ENCODE peak calls at places on chromosomes 16 and 17, in seven cellular contexts. One of them, this sample, is unnamed.

GRCh38 chr17:44198721-44199552 is 747 bp downstream of the ATXN7L3 start:
- DNase-seq in endodermal cell: peak; percentile 93
- DNase-seq in SJSA1: peak; percentile 64
- DNase-seq in Karpas-422: peak; percentile 88
- DNase-seq in left lung: peak; percentile 65
- DNase-seq in lower lobe of right lung: peak; percentile 82
- DNase-seq in right atrium auricular region: no peak
- DNase-seq in this sample: peak; percentile 68

GRCh38 chr17:37884516-37884915 is 39.7 kb upstream of the TBC1D3K start:
- DNase-seq in endodermal cell: no peak
- DNase-seq in SJSA1: no peak
- DNase-seq in Karpas-422: no peak
- DNase-seq in left lung: no peak
- DNase-seq in lower lobe of right lung: no peak
- DNase-seq in right atrium auricular region: no peak
- DNase-seq in this sample: no peak

GRCh38 chr16:89402962-89403361 is 87.4 kb downstream of the ANKRD11 start:
- DNase-seq in endodermal cell: no peak
- DNase-seq in SJSA1: no peak
- DNase-seq in Karpas-422: no peak
- DNase-seq in left lung: no peak
- DNase-seq in lower lobe of right lung: no peak
- DNase-seq in right atrium auricular region: no peak
- DNase-seq in this sample: peak; percentile 26

GRCh38 chr17:73261952-73262675 is 434 bp upstream of the CPSF4L start:
- DNase-seq in endodermal cell: peak; percentile 71
- DNase-seq in SJSA1: peak; percentile 99
- DNase-seq in Karpas-422: no peak
- DNase-seq in left lung: no peak
- DNase-seq in lower lobe of right lung: no peak
- DNase-seq in right atrium auricular region: no peak
- DNase-seq in this sample: no peak

GRCh38 chr17:44557653-44558285 is 485 bp downstream of the FZD2 start:
- DNase-seq in endodermal cell: peak; percentile 89
- DNase-seq in SJSA1: peak; percentile 84
- DNase-seq in Karpas-422: no peak
- DNase-seq in left lung: peak; percentile 44
- DNase-seq in lower lobe of right lung: peak; percentile 61
- DNase-seq in right atrium auricular region: no peak
- DNase-seq in this sample: peak; percentile 48

GRCh38 chr17:43027091-43028032 is 2.3 kb downstream of the RND2 start:
- DNase-seq in endodermal cell: peak; percentile 80
- DNase-seq in SJSA1: no peak
- DNase-seq in Karpas-422: no peak
- DNase-seq in left lung: no peak
- DNase-seq in lower lobe of right lung: no peak
- DNase-seq in right atrium auricular region: no peak
- DNase-seq in this sample: no peak

GRCh38 chr17:73628642-73629552 is 15.3 kb downstream of the SDK2 start:
- DNase-seq in endodermal cell: no peak
- DNase-seq in SJSA1: no peak
- DNase-seq in Karpas-422: no peak
- DNase-seq in left lung: no peak
- DNase-seq in lower lobe of right lung: no peak
- DNase-seq in right atrium auricular region: no peak
- DNase-seq in this sample: no peak

GRCh38 chr16:46629331-46629843 is 8.2 kb upstream of the SHCBP1 start:
- DNase-seq in endodermal cell: peak; percentile 75
- DNase-seq in SJSA1: peak; percentile 63
- DNase-seq in Karpas-422: peak; percentile 43
- DNase-seq in left lung: no peak
- DNase-seq in lower lobe of right lung: no peak
- DNase-seq in right atrium auricular region: no peak
- DNase-seq in this sample: peak; percentile 53

GRCh38 chr16:46884513-46885293 is 541 bp downstream of the GPT2 start:
- DNase-seq in endodermal cell: peak; percentile 68
- DNase-seq in SJSA1: no peak
- DNase-seq in Karpas-422: peak; percentile 59
- DNase-seq in left lung: no peak
- DNase-seq in lower lobe of right lung: no peak
- DNase-seq in right atrium auricular region: no peak
- DNase-seq in this sample: no peak

GRCh38 chr17:14310101-14310500 is 9.2 kb downstream of the HS3ST3B1 start:
- DNase-seq in endodermal cell: peak; percentile 80
- DNase-seq in SJSA1: no peak
- DNase-seq in Karpas-422: no peak
- DNase-seq in left lung: no peak
- DNase-seq in lower lobe of right lung: no peak
- DNase-seq in right atrium auricular region: no peak
- DNase-seq in this sample: no peak

GRCh38 chr16:89022051-89022836 is 45.2 kb upstream of the CBFA2T3 start:
- DNase-seq in endodermal cell: peak; percentile 52
- DNase-seq in SJSA1: no peak
- DNase-seq in Karpas-422: no peak
- DNase-seq in left lung: no peak
- DNase-seq in lower lobe of right lung: no peak
- DNase-seq in right atrium auricular region: no peak
- DNase-seq in this sample: no peak

GRCh38 chr16:29811896-29812665 is at the start of gene PRRT2:
- DNase-seq in endodermal cell: peak; percentile 87
- DNase-seq in SJSA1: no peak
- DNase-seq in Karpas-422: peak; percentile 76
- DNase-seq in left lung: no peak
- DNase-seq in lower lobe of right lung: peak; percentile 73
- DNase-seq in right atrium auricular region: no peak
- DNase-seq in this sample: peak; percentile 93

GRCh38 chr16:82936941-82937551 is 310.3 kb downstream of the CDH13 start:
- DNase-seq in endodermal cell: no peak
- DNase-seq in SJSA1: peak; percentile 89
- DNase-seq in Karpas-422: no peak
- DNase-seq in left lung: no peak
- DNase-seq in lower lobe of right lung: no peak
- DNase-seq in right atrium auricular region: no peak
- DNase-seq in this sample: no peak

GRCh38 chr17:1673041-1673790 is 11.5 kb downstream of the PRPF8 start:
- DNase-seq in endodermal cell: no peak
- DNase-seq in SJSA1: no peak
- DNase-seq in Karpas-422: no peak
- DNase-seq in left lung: no peak
- DNase-seq in lower lobe of right lung: no peak
- DNase-seq in right atrium auricular region: no peak
- DNase-seq in this sample: no peak

GRCh38 chr17:16443390-16444257 is 28.3 kb downstream of the TRPV2 start:
- DNase-seq in endodermal cell: peak; percentile 85
- DNase-seq in SJSA1: no peak
- DNase-seq in Karpas-422: peak; percentile 65
- DNase-seq in left lung: no peak
- DNase-seq in lower lobe of right lung: no peak
- DNase-seq in right atrium auricular region: no peak
- DNase-seq in this sample: no peak

GRCh38 chr16:47037396-47037745 is 63.9 kb upstream of the DNAJA2 start:
- DNase-seq in endodermal cell: peak; percentile 74
- DNase-seq in SJSA1: no peak
- DNase-seq in Karpas-422: no peak
- DNase-seq in left lung: peak; percentile 46
- DNase-seq in lower lobe of right lung: no peak
- DNase-seq in right atrium auricular region: no peak
- DNase-seq in this sample: peak; percentile 52

GRCh38 chr16:74480150-74481029 is 59.1 kb upstream of the CLEC18B start:
- DNase-seq in endodermal cell: no peak
- DNase-seq in SJSA1: peak; percentile 41
- DNase-seq in Karpas-422: no peak
- DNase-seq in left lung: peak; percentile 49
- DNase-seq in lower lobe of right lung: no peak
- DNase-seq in right atrium auricular region: no peak
- DNase-seq in this sample: peak; percentile 75

GRCh38 chr17:32998893-32999240 is 7.2 kb downstream of the SPACA3 start:
- DNase-seq in endodermal cell: no peak
- DNase-seq in SJSA1: no peak
- DNase-seq in Karpas-422: no peak
- DNase-seq in left lung: no peak
- DNase-seq in lower lobe of right lung: no peak
- DNase-seq in right atrium auricular region: no peak
- DNase-seq in this sample: no peak

DNA sequence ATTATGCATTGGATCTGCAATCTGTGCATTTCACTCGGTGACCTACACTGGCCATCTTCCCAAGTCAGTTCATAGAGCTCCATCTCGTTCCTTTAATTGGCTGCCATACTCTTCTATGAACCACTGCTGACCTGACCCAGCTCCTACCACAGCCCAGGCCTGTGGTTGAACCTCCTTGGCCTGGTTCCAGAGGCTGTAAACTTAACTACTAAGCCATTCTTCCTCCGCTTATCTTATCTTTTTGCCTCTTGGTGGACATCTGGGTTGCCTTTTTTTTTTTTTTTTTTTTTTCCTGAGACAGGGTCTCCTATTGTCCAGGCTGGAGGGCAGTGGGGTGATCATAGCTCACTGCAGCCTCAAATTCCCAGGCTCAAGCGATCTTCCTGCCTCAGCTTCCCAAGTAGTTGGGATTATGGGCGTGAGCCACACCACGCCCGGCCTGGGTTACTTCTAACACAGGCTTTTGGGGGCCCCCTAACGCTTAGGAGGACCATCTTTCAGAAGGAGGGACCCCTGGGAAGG is 18.3 kb downstream of the COQ7 start:
- DNase-seq in endodermal cell: no peak
- DNase-seq in SJSA1: no peak
- DNase-seq in Karpas-422: peak; percentile 39
- DNase-seq in left lung: no peak
- DNase-seq in lower lobe of right lung: no peak
- DNase-seq in right atrium auricular region: no peak
- DNase-seq in this sample: no peak
- H3K4me3 ChIP-seq in endodermal cell: no peak overlapping the region
- H3K4me3 ChIP-seq in SJSA1: no peak overlapping the region
- H3K4me3 ChIP-seq in Karpas-422: no peak overlapping the region
- H3K4me3 ChIP-seq in left lung: no peak overlapping the region
- H3K4me3 ChIP-seq in lower lobe of right lung: peak overlapping the region; percentile 53
- H3K4me3 ChIP-seq in right atrium auricular region: no peak overlapping the region
- H3K4me3 ChIP-seq in this sample: peak overlapping the region; percentile 48

GRCh38 chr17:63275318-63275967 is 170.7 kb downstream of the CYB561 start:
- DNase-seq in endodermal cell: no peak
- DNase-seq in SJSA1: peak; percentile 86
- DNase-seq in Karpas-422: no peak
- DNase-seq in left lung: no peak
- DNase-seq in lower lobe of right lung: no peak
- DNase-seq in right atrium auricular region: no peak
- DNase-seq in this sample: no peak

GRCh38 chr17:63276821-63277220 is 169.3 kb downstream of the CYB561 start:
- DNase-seq in endodermal cell: no peak
- DNase-seq in SJSA1: no peak
- DNase-seq in Karpas-422: no peak
- DNase-seq in left lung: no peak
- DNase-seq in lower lobe of right lung: no peak
- DNase-seq in right atrium auricular region: no peak
- DNase-seq in this sample: no peak

GRCh38 chr17:63276376-63276775 is 169.7 kb downstream of the CYB561 start:
- DNase-seq in endodermal cell: no peak
- DNase-seq in SJSA1: no peak
- DNase-seq in Karpas-422: no peak
- DNase-seq in left lung: no peak
- DNase-seq in lower lobe of right lung: no peak
- DNase-seq in right atrium auricular region: no peak
- DNase-seq in this sample: no peak

GRCh38 chr17:63277629-63278028 is 168.5 kb downstream of the CYB561 start:
- DNase-seq in endodermal cell: no peak
- DNase-seq in SJSA1: no peak
- DNase-seq in Karpas-422: no peak
- DNase-seq in left lung: no peak
- DNase-seq in lower lobe of right lung: no peak
- DNase-seq in right atrium auricular region: no peak
- DNase-seq in this sample: no peak

DNA sequence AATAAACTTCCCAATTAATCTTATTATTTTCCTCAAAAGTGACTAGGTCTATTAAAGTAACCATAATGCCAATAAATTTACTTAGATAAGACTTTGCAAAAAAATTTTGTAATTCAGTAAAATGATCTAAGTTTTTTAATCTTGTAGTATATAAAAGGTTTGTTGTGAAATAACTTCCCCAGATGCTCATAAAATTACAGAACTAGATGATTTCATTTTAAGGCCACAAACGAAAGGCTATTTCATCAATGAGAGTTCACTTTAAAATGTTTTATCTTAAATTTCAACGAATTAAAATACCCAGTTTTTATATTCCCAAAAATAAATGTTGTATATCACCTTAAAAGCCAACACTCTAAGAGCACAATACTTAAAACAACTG is 170.1 kb downstream of the CYB561 start:
- DNase-seq in endodermal cell: no peak
- DNase-seq in SJSA1: no peak
- DNase-seq in Karpas-422: no peak
- DNase-seq in left lung: no peak
- DNase-seq in lower lobe of right lung: no peak
- DNase-seq in right atrium auricular region: no peak
- DNase-seq in this sample: no peak
- H3K4me1 ChIP-seq in endodermal cell: no peaks in the 10 kb centered on the region
- H3K4me1 ChIP-seq in SJSA1: peaks cover 35% of the 10 kb centered on the region
- H3K4me1 ChIP-seq in Karpas-422: no peaks in the 10 kb centered on the region
- H3K4me1 ChIP-seq in left lung: peaks cover 43% of the 10 kb centered on the region
- H3K4me1 ChIP-seq in lower lobe of right lung: peaks cover 12% of the 10 kb centered on the region
- H3K4me1 ChIP-seq in right atrium auricular region: no peaks in the 10 kb centered on the region
- H3K4me1 ChIP-seq in this sample: no peaks in the 10 kb centered on the region

GRCh38 chr17:81693491-81694360 is 9.4 kb upstream of the MRPL12 start:
- DNase-seq in endodermal cell: peak; percentile 83
- DNase-seq in SJSA1: no peak
- DNase-seq in Karpas-422: no peak
- DNase-seq in left lung: no peak
- DNase-seq in lower lobe of right lung: no peak
- DNase-seq in right atrium auricular region: no peak
- DNase-seq in this sample: no peak
- H3K27ac ChIP-seq in endodermal cell: no peak overlapping the region
- H3K27ac ChIP-seq in SJSA1: no peak overlapping the region
- H3K27ac ChIP-seq in Karpas-422: no peak overlapping the region
- H3K27ac ChIP-seq in left lung: no peak overlapping the region
- H3K27ac ChIP-seq in lower lobe of right lung: no peak overlapping the region
- H3K27ac ChIP-seq in right atrium auricular region: no peak overlapping the region
- H3K27ac ChIP-seq in this sample: no peak overlapping the region

GRCh38 chr17:4246674-4247073 is 17.1 kb downstream of the ANKFY1 start:
- DNase-seq in endodermal cell: peak; percentile 19
- DNase-seq in SJSA1: no peak
- DNase-seq in Karpas-422: no peak
- DNase-seq in left lung: no peak
- DNase-seq in lower lobe of right lung: no peak
- DNase-seq in right atrium auricular region: no peak
- DNase-seq in this sample: no peak

GRCh38 chr17:4247981-4248388 is 15.8 kb downstream of the ANKFY1 start:
- DNase-seq in endodermal cell: peak; percentile 89
- DNase-seq in SJSA1: no peak
- DNase-seq in Karpas-422: no peak
- DNase-seq in left lung: peak; percentile 54
- DNase-seq in lower lobe of right lung: peak; percentile 59
- DNase-seq in right atrium auricular region: no peak
- DNase-seq in this sample: no peak

GRCh38 chr17:4249452-4250029 is 14.2 kb downstream of the ANKFY1 start:
- DNase-seq in endodermal cell: peak; percentile 60
- DNase-seq in SJSA1: no peak
- DNase-seq in Karpas-422: peak; percentile 77
- DNase-seq in left lung: no peak
- DNase-seq in lower lobe of right lung: no peak
- DNase-seq in right atrium auricular region: no peak
- DNase-seq in this sample: no peak

GRCh38 chr17:4247361-4247980 is 16.3 kb downstream of the ANKFY1 start:
- DNase-seq in endodermal cell: peak; percentile 43
- DNase-seq in SJSA1: no peak
- DNase-seq in Karpas-422: no peak
- DNase-seq in left lung: no peak
- DNase-seq in lower lobe of right lung: no peak
- DNase-seq in right atrium auricular region: no peak
- DNase-seq in this sample: no peak

GRCh38 chr17:4248504-4249277 is 15.1 kb downstream of the ANKFY1 start:
- DNase-seq in endodermal cell: peak; percentile 8
- DNase-seq in SJSA1: no peak
- DNase-seq in Karpas-422: no peak
- DNase-seq in left lung: no peak
- DNase-seq in lower lobe of right lung: no peak
- DNase-seq in right atrium auricular region: no peak
- DNase-seq in this sample: no peak
- H3K4me3 ChIP-seq in endodermal cell: no peak overlapping the region
- H3K4me3 ChIP-seq in SJSA1: no peak overlapping the region
- H3K4me3 ChIP-seq in Karpas-422: no peak overlapping the region
- H3K4me3 ChIP-seq in left lung: no peak overlapping the region
- H3K4me3 ChIP-seq in lower lobe of right lung: no peak overlapping the region
- H3K4me3 ChIP-seq in right atrium auricular region: no peak overlapping the region
- H3K4me3 ChIP-seq in this sample: no peak overlapping the region